ENCODE peak calls at places on chromosomes 3 and 15, in four cellular contexts. Y, H, B and U are unnamed samples.
A peak's percentile ranks its signal among the peaks of the same experiment; 100 is the strongest.

GRCh38 chr3:66000506-66000905 is 38.2 kb downstream of the MAGI1 start:
- DNase-seq in Y (no peak), H (peak; percentile 7), B (no peak), U (no peak)

GRCh38 chr15:69474846-69475455 is 22.3 kb downstream of the RPLP1 start:
- DNase-seq in Y (no peak), H (no peak), B (no peak), U (no peak)

GRCh38 chr3:86995537-86995936 is 4.6 kb upstream of the VGLL3 start:
- DNase-seq in Y (no peak), H (no peak), B (no peak), U (no peak)

GRCh38 chr3:48130321-48130881 is 57.8 kb downstream of the CDC25A start:
- DNase-seq in Y (no peak), H (no peak), B (no peak), U (no peak)

GRCh38 chr3:192864943-192865342 is 52.7 kb downstream of the MB21D2 start:
- DNase-seq in Y (no peak), H (no peak), B (no peak), U (no peak)

GRCh38 chr3:125212096-125212508 is 446 bp downstream of the SLC12A8 start:
- DNase-seq in Y (no peak), H (no peak), B (no peak), U (peak; percentile 79)

GRCh38 chr3:37768107-37768809 is 93.4 kb upstream of the CTDSPL start:
- DNase-seq in Y (no peak), H (peak; percentile 40), B (no peak), U (no peak)

GRCh38 chr15:45122719-45123118 is 7.0 kb downstream of the DUOXA1 start:
- DNase-seq in Y (no peak), H (no peak), B (no peak), U (no peak)

GRCh38 chr3:39171860-39172259 is 18.5 kb upstream of the CSRNP1 start:
- DNase-seq in Y (no peak), H (no peak), B (no peak), U (no peak)

GRCh38 chr3:166274342-166274741 is 437.1 kb upstream of the BCHE start:
- DNase-seq in Y (no peak), H (no peak), B (no peak), U (no peak)

GRCh38 chr3:138474163-138474562 is 39.7 kb downstream of the ESYT3 start:
- DNase-seq in Y (no peak), H (no peak), B (no peak), U (no peak)

GRCh38 chr3:52528596-52529375 is 4.9 kb downstream of the NT5DC2 start:
- DNase-seq in Y (no peak), H (no peak), B (no peak), U (no peak)

GRCh38 chr3:143901105-143901504 is 52.8 kb upstream of the SLC9A9 start:
- DNase-seq in Y (no peak), H (no peak), B (no peak), U (no peak)

GRCh38 chr3:27253831-27254230 is 115.4 kb downstream of the NEK10 start:
- DNase-seq in Y (no peak), H (peak; percentile 25), B (peak; percentile 1), U (peak; percentile 17)

GRCh38 chr3:16477054-16477453 is 36.4 kb downstream of the RFTN1 start:
- DNase-seq in Y (no peak), H (no peak), B (no peak), U (no peak)

GRCh38 chr15:39362832-39363561 is 217.9 kb upstream of the THBS1 start:
- DNase-seq in Y (no peak), H (no peak), B (no peak), U (no peak)

GRCh38 chr3:105827101-105827634 is 41.6 kb downstream of the CBLB start:
- DNase-seq in Y (no peak), H (no peak), B (peak; percentile 52), U (no peak)

GRCh38 chr3:28224430-28224829 is 17.0 kb upstream of the CMC1 start:
- DNase-seq in Y (no peak), H (no peak), B (no peak), U (no peak)

GRCh38 chr3:192883512-192883911 is 34.1 kb downstream of the MB21D2 start:
- DNase-seq in Y (no peak), H (peak; percentile 74), B (no peak), U (no peak)

GRCh38 chr15:69736161-69736560 is 283.5 kb downstream of the RPLP1 start:
- DNase-seq in Y (no peak), H (no peak), B (no peak), U (no peak)

GRCh38 chr3:30810617-30811016 is 83.8 kb downstream of the GADL1 start:
- DNase-seq in Y (no peak), H (no peak), B (no peak), U (no peak)

GRCh38 chr3:100171211-100171700 is 57.0 kb upstream of the FILIP1L start:
- DNase-seq in Y (no peak), H (no peak), B (no peak), U (no peak)
- TF ChIP-seq RAD21 in Y (no peak), H (no peak), B (no peak), U (no peak)

GRCh38 chr3:100797921-100798491 is 88.7 kb downstream of the TFG start:
- DNase-seq in Y (no peak), H (no peak), B (no peak), U (no peak)
- TF ChIP-seq HDAC6 in Y (no peak), H (no peak), B (no peak), U (no peak)

GRCh38 chr15:36797128-36797527 is 217.7 kb downstream of the CDIN1 start:
- DNase-seq in Y (no peak), H (no peak), B (no peak), U (no peak)

GRCh38 chr15:36802861-36803531 is 223.6 kb downstream of the CDIN1 start:
- DNase-seq in Y (no peak), H (no peak), B (no peak), U (no peak)

GRCh38 chr15:36796161-36796560 is 216.7 kb downstream of the CDIN1 start:
- DNase-seq in Y (no peak), H (no peak), B (no peak), U (no peak)

GRCh38 chr15:36798366-36798765 is 218.9 kb downstream of the CDIN1 start:
- DNase-seq in Y (no peak), H (no peak), B (no peak), U (no peak)

DNA sequence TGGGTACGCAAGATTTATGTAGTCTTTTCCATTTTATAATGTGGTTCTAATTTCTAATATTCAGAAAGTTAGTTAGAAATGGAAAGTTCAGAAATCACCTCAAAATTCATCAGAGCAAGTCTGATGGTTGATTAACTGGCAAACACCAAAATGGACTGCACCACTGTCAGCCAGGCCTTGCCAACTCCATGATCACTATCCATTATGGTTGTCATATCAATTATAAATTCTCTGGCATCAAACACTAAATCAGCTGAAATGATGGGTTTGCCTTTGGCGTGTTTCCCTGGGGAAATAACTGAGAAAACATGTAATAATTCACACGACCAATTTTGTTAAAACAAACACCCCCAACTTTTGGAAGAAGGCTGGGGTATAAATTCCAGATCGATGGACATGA is 219.4 kb downstream of the CDIN1 start:
- DNase-seq in Y (no peak), H (no peak), B (no peak), U (no peak)
- TF ChIP-seq CEBPB in Y (no peak), H (no peak), B (no peak), U (no peak)

GRCh38 chr3:69174435-69174834 is 52.0 kb upstream of the LMOD3 start:
- DNase-seq in Y (no peak), H (no peak), B (no peak), U (no peak)
- TF ChIP-seq RAD21 in Y (no peak), H (no peak), B (no peak), U (no peak)

DNA sequence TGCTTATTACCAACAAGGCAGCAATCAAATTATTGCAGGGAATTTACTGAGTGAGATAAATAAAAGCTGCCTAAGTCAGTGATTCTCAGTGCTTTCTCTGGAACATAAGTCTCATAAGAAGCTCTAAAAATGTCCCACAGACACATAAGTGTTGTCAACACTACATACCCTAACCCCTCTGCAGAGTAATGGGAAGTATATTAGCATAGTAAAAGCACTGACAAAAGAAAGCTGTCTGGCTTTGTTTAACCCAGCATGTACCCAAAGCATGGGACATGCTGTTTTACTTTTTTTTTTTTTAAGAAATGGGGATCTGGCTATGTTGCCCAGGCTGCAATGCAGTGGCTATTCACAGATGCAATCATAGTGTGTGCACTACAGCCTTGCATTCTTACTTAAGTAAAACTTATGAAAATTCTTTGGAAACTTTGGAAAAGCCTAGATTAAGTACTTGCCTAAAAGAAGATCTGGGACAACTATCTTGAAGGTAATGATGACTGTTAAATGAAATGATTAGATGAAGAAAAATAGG is 725.4 kb downstream of the TUSC7 start:
- DNase-seq in Y (no peak), H (no peak), B (no peak), U (no peak)
- TF ChIP-seq HDAC6 in Y (no peak), H (no peak), B (no peak), U (no peak)

DNA sequence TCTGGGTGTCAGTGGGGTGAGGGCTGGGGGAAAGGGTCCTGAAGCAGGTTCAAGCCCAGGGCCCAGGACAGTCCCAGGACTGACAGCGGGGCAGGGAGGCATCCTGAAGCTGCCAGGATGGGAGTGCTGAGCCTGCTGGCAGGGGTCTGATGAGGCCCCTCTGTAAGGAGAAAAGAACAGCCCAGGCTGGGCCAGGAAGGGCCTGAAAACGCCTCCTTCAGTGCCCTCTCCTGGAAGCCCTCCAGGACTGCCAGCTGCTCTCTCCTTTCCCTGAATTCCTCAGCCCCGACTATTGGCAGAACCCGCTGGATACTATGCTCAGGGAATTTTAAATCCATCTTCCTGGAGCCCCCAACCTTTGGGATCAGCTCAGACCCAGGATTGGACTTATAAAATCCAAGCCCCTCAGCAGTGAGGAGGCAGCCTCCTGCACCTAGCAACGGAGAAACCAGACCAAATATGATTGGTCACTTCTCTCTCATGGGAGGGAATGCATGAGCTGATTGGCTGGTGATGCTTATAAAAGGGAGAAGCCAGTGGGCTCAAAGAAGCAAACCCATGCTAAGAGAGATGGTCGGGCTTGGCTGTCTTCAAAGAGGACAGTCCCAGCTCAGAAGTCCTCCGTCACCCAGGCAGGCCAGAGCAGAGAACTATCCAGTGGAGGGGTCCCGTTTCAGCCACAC is 203.5 kb upstream of the LINGO1 start:
- DNase-seq in Y (peak; percentile 50), H (no peak), B (no peak), U (no peak)
- TF ChIP-seq CEBPB in Y (no peak), H (no peak), B (no peak), U (no peak)

GRCh38 chr15:40743921-40744809 is 10.9 kb downstream of the RMDN3 start:
- DNase-seq in Y (peak; percentile 47), H (no peak), B (no peak), U (no peak)
- TF ChIP-seq RAD21 in Y (no peak), H (no peak), B (no peak), U (no peak)

DNA sequence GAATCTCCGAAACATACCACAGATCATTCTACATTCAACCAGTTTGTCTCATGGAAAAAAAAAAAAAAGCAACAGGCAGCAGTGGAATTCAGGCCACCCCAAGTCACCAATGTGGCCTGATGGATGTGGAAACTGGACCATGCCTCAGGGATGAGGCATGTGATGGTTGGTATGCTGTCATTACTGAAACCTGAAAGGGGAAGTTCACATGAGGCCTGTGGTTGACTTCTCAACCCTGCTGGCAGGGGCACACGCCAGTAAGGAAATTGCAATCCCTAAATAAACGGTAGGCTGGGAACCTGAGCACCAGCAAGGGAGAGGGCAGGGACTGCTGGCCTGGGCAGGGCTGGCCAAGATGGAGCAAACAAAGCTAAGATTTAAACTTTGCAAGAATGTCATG is 310.6 kb downstream of the ERC2 start:
- DNase-seq in Y (no peak), H (no peak), B (peak; percentile 1), U (no peak)
- TF ChIP-seq HDAC6 in Y (no peak), H (no peak), B (no peak), U (no peak)